ENCODE peak calls at places on chromosomes 13 and 19, in ten cellular contexts. O is memory B cell; J is COLO829; K is stimulated activated CD8-positive, alpha-beta memory T cell treated with anti-CD3 and anti-CD28 coated beads, Interleukin-15, amount 100 ng/mL, for 24 hours; B is B cell; M is NCI-H1436; T is NCI-H345; N is stimulated activated CD4-positive, alpha-beta T cell treated with anti-CD3 and anti-CD28 coated beads, Interleukin-1b, Interleukin-23, amount 100 ng/mL, for 4 hours; S is neuronal stem cell; P is GM03348. G is an unnamed sample.

GRCh38 chr13:89375839-89376238 is 1704.7 kb downstream of the SLITRK5 start:
- DNase-seq in O (no peak), J (no peak), K (no peak), B (no peak), M (no peak), T (no peak), N (no peak), S (no peak), P (peak), G (no peak)

GRCh38 chr13:27607125-27607524 is 13.2 kb downstream of the LNX2 start:
- DNase-seq in O (no peak), J (peak), K (no peak), B (no peak), M (no peak), T (no peak), N (no peak), S (no peak), P (no peak), G (no peak)

GRCh38 chr13:36282818-36283432 is 14.7 kb downstream of the CCDC169 start:
- DNase-seq in O (no peak), J (peak), K (no peak), B (peak), M (no peak), T (peak), N (no peak), S (peak), P (peak), G (no peak)

GRCh38 chr13:111152836-111153235 is 37.7 kb downstream of the ARHGEF7 start:
- DNase-seq in O (no peak), J (no peak), K (no peak), B (no peak), M (no peak), T (no peak), N (no peak), S (peak), P (peak), G (no peak)

GRCh38 chr13:51689597-51689996 is 105.3 kb downstream of the WDFY2 start:
- DNase-seq in O (no peak), J (peak), K (no peak), B (no peak), M (no peak), T (no peak), N (no peak), S (no peak), P (no peak), G (no peak)

GRCh38 chr19:39296055-39296645 is at the start of gene IFNL1:
- DNase-seq in O (no peak), J (no peak), K (no peak), B (no peak), M (no peak), T (no peak), N (no peak), S (no peak), P (no peak), G (no peak)

GRCh38 chr13:29858231-29858630 is 7.8 kb upstream of the UBL3 start:
- DNase-seq in O (no peak), J (no peak), K (no peak), B (no peak), M (no peak), T (no peak), N (no peak), S (no peak), P (no peak), G (no peak)

GRCh38 chr13:95039415-95039814 is 261.8 kb downstream of the ABCC4 start:
- DNase-seq in O (no peak), J (no peak), K (no peak), B (no peak), M (no peak), T (no peak), N (no peak), S (no peak), P (peak), G (no peak)

G was measured in stimulated activated effector memory CD8-positive, alpha-beta T cell treated with anti-CD3 and anti-CD28 coated beads, Interleukin-12 subunit alpha, Interleukin-12 subunit beta, amount 100 ng/mL, for 72 hours.